ENCODE peak calls at places on chromosomes 7 and 10, in seven cellular contexts. One of them, this sample, is unnamed.

GRCh38 chr10:121935702-121936101 is 7.9 kb upstream of the ATE1 start:
- DNase-seq in stomach: peak
- DNase-seq in AG04449: no peak
- DNase-seq in GM06990: no peak
- DNase-seq in CD8-positive, alpha-beta T cell: no peak
- DNase-seq in osteoblast: no peak
- DNase-seq in colonic mucosa: peak
- DNase-seq in this sample: no peak

GRCh38 chr7:45626441-45627430 is 52.6 kb downstream of the ADCY1 start:
- DNase-seq in osteoblast: no peak
- DNase-seq in stomach: no peak
- DNase-seq in AG04449: no peak
- DNase-seq in colonic mucosa: no peak
- DNase-seq in GM06990: no peak
- DNase-seq in CD8-positive, alpha-beta T cell: no peak
- DNase-seq in this sample: no peak

GRCh38 chr7:131105294-131105802 is 222.3 kb upstream of the MKLN1 start:
- DNase-seq in colonic mucosa: no peak
- DNase-seq in stomach: no peak
- DNase-seq in GM06990: no peak
- DNase-seq in osteoblast: peak
- DNase-seq in AG04449: no peak
- DNase-seq in CD8-positive, alpha-beta T cell: no peak
- DNase-seq in this sample: no peak

GRCh38 chr10:92834331-92834730 is 14.0 kb upstream of the EXOC6 start:
- DNase-seq in colonic mucosa: no peak
- DNase-seq in GM06990: no peak
- DNase-seq in CD8-positive, alpha-beta T cell: no peak
- DNase-seq in osteoblast: no peak
- DNase-seq in AG04449: no peak
- DNase-seq in stomach: no peak
- DNase-seq in this sample: no peak

GRCh38 chr7:4500812-4501211 is 181.3 kb upstream of the FOXK1 start:
- DNase-seq in osteoblast: no peak
- DNase-seq in AG04449: no peak
- DNase-seq in GM06990: no peak
- DNase-seq in colonic mucosa: no peak
- DNase-seq in CD8-positive, alpha-beta T cell: no peak
- DNase-seq in stomach: no peak
- DNase-seq in this sample: no peak

GRCh38 chr7:105677803-105678583 is 96.7 kb upstream of the EFCAB10 start:
- DNase-seq in stomach: peak
- DNase-seq in CD8-positive, alpha-beta T cell: peak
- DNase-seq in colonic mucosa: peak
- DNase-seq in AG04449: no peak
- DNase-seq in osteoblast: no peak
- DNase-seq in GM06990: peak
- DNase-seq in this sample: no peak

GRCh38 chr7:92614586-92615237 is 24.5 kb upstream of the FAM133B start:
- DNase-seq in osteoblast: peak
- DNase-seq in GM06990: no peak
- DNase-seq in colonic mucosa: no peak
- DNase-seq in stomach: no peak
- DNase-seq in CD8-positive, alpha-beta T cell: no peak
- DNase-seq in AG04449: no peak
- DNase-seq in this sample: no peak

GRCh38 chr10:30349967-30350735 is 1.1 kb upstream of the MTPAP start:
- DNase-seq in colonic mucosa: no peak
- DNase-seq in stomach: no peak
- DNase-seq in AG04449: no peak
- DNase-seq in GM06990: no peak
- DNase-seq in CD8-positive, alpha-beta T cell: no peak
- DNase-seq in osteoblast: no peak
- DNase-seq in this sample: no peak

GRCh38 chr7:144780071-144780608 is 55.7 kb downstream of the TPK1 start:
- DNase-seq in AG04449: no peak
- DNase-seq in colonic mucosa: no peak
- DNase-seq in stomach: no peak
- DNase-seq in GM06990: no peak
- DNase-seq in osteoblast: no peak
- DNase-seq in CD8-positive, alpha-beta T cell: no peak
- DNase-seq in this sample: no peak

GRCh38 chr7:94591185-94591584 is 64.7 kb downstream of the SGCE start:
- DNase-seq in AG04449: no peak
- DNase-seq in CD8-positive, alpha-beta T cell: no peak
- DNase-seq in osteoblast: no peak
- DNase-seq in stomach: no peak
- DNase-seq in GM06990: no peak
- DNase-seq in colonic mucosa: no peak
- DNase-seq in this sample: no peak

GRCh38 chr10:78524342-78524741 is 490.7 kb downstream of the RPS24 start:
- DNase-seq in GM06990: no peak
- DNase-seq in osteoblast: no peak
- DNase-seq in stomach: no peak
- DNase-seq in AG04449: no peak
- DNase-seq in CD8-positive, alpha-beta T cell: no peak
- DNase-seq in colonic mucosa: no peak
- DNase-seq in this sample: no peak

GRCh38 chr10:81108516-81109199 is 571.0 kb downstream of the SH2D4B start:
- DNase-seq in CD8-positive, alpha-beta T cell: no peak
- DNase-seq in GM06990: peak
- DNase-seq in colonic mucosa: peak
- DNase-seq in AG04449: no peak
- DNase-seq in osteoblast: no peak
- DNase-seq in stomach: no peak
- DNase-seq in this sample: no peak

GRCh38 chr10:24541239-24541753 is 182.4 kb downstream of the ARHGAP21 start:
- DNase-seq in colonic mucosa: no peak
- DNase-seq in GM06990: no peak
- DNase-seq in CD8-positive, alpha-beta T cell: no peak
- DNase-seq in AG04449: no peak
- DNase-seq in osteoblast: no peak
- DNase-seq in stomach: peak
- DNase-seq in this sample: no peak

GRCh38 chr7:30977896-30978564 is 14.3 kb downstream of the GHRHR start:
- DNase-seq in AG04449: no peak
- DNase-seq in osteoblast: no peak
- DNase-seq in GM06990: no peak
- DNase-seq in colonic mucosa: peak
- DNase-seq in stomach: peak
- DNase-seq in CD8-positive, alpha-beta T cell: no peak
- DNase-seq in this sample: peak

GRCh38 chr10:117782276-117782675 is 239.7 kb downstream of the EMX2 start:
- DNase-seq in colonic mucosa: no peak
- DNase-seq in osteoblast: no peak
- DNase-seq in AG04449: no peak
- DNase-seq in CD8-positive, alpha-beta T cell: no peak
- DNase-seq in GM06990: no peak
- DNase-seq in stomach: no peak
- DNase-seq in this sample: no peak

GRCh38 chr10:48266528-48266927 is 8.0 kb downstream of the FRMPD2 start:
- DNase-seq in CD8-positive, alpha-beta T cell: no peak
- DNase-seq in GM06990: no peak
- DNase-seq in AG04449: no peak
- DNase-seq in colonic mucosa: no peak
- DNase-seq in stomach: no peak
- DNase-seq in osteoblast: no peak
- DNase-seq in this sample: no peak

GRCh38 chr10:115005771-115006170 is 67.8 kb downstream of the TRUB1 start:
- DNase-seq in stomach: no peak
- DNase-seq in GM06990: no peak
- DNase-seq in AG04449: no peak
- DNase-seq in colonic mucosa: no peak
- DNase-seq in osteoblast: no peak
- DNase-seq in CD8-positive, alpha-beta T cell: no peak
- DNase-seq in this sample: no peak

GRCh38 chr10:58796834-58797233 is 284.2 kb downstream of the BICC1 start:
- DNase-seq in CD8-positive, alpha-beta T cell: no peak
- DNase-seq in GM06990: no peak
- DNase-seq in stomach: no peak
- DNase-seq in AG04449: no peak
- DNase-seq in colonic mucosa: no peak
- DNase-seq in osteoblast: no peak
- DNase-seq in this sample: no peak

GRCh38 chr7:17854297-17855047 is 85.8 kb downstream of the SNX13 start:
- DNase-seq in CD8-positive, alpha-beta T cell: no peak
- DNase-seq in AG04449: no peak
- DNase-seq in stomach: no peak
- DNase-seq in GM06990: no peak
- DNase-seq in osteoblast: no peak
- DNase-seq in colonic mucosa: no peak
- DNase-seq in this sample: no peak

GRCh38 chr7:108157606-108158330 is 27.6 kb upstream of the LAMB4 start:
- DNase-seq in stomach: no peak
- DNase-seq in CD8-positive, alpha-beta T cell: no peak
- DNase-seq in GM06990: no peak
- DNase-seq in AG04449: no peak
- DNase-seq in colonic mucosa: no peak
- DNase-seq in osteoblast: no peak
- DNase-seq in this sample: no peak

GRCh38 chr10:46547331-46547880 is 9.1 kb downstream of the GPRIN2 start:
- DNase-seq in colonic mucosa: peak
- DNase-seq in AG04449: no peak
- DNase-seq in osteoblast: peak
- DNase-seq in CD8-positive, alpha-beta T cell: no peak
- DNase-seq in stomach: no peak
- DNase-seq in GM06990: no peak
- DNase-seq in this sample: peak

GRCh38 chr7:126689037-126689436 is 563.7 kb downstream of the GRM8 start:
- DNase-seq in AG04449: peak
- DNase-seq in osteoblast: no peak
- DNase-seq in GM06990: no peak
- DNase-seq in CD8-positive, alpha-beta T cell: no peak
- DNase-seq in colonic mucosa: no peak
- DNase-seq in stomach: no peak
- DNase-seq in this sample: no peak

GRCh38 chr10:34145751-34146150 is 669.3 kb downstream of the PARD3 start:
- DNase-seq in AG04449: no peak
- DNase-seq in GM06990: no peak
- DNase-seq in colonic mucosa: no peak
- DNase-seq in osteoblast: no peak
- DNase-seq in CD8-positive, alpha-beta T cell: no peak
- DNase-seq in stomach: no peak
- DNase-seq in this sample: no peak

GRCh38 chr7:23852988-23853387 is 143.0 kb downstream of the STK31 start:
- DNase-seq in CD8-positive, alpha-beta T cell: no peak
- DNase-seq in stomach: no peak
- DNase-seq in AG04449: no peak
- DNase-seq in colonic mucosa: no peak
- DNase-seq in osteoblast: no peak
- DNase-seq in GM06990: no peak
- DNase-seq in this sample: no peak

DNA sequence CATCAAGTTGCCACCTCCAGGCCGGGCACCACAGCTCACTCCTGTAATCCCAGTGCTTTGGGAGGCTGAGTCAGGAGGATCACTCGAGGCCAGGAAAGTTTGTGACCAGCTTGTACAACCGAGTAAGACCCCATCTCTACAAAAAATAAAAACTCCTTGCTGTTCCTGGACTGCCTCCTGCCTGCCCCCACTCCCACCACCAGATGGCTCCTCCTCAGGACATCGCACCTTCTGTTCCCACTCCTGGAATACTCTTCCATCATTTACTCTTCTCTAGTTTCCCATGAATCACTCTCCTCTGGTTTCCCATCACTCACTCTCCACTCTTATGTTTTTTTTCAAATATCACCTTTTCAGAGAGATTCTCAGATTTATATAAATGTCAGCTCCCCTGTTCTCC is 540.7 kb downstream of the CALN1 start:
- DNase-seq in stomach: no peak
- DNase-seq in osteoblast: no peak
- DNase-seq in GM06990: no peak
- DNase-seq in AG04449: no peak
- DNase-seq in CD8-positive, alpha-beta T cell: no peak
- DNase-seq in colonic mucosa: no peak
- DNase-seq in this sample: no peak
- TF ChIP-seq CTCF in stomach: no peak
- TF ChIP-seq CTCF in osteoblast: no peak
- TF ChIP-seq CTCF in GM06990: peak
- TF ChIP-seq CTCF in AG04449: no peak
- TF ChIP-seq CTCF in CD8-positive, alpha-beta T cell: no peak
- TF ChIP-seq CTCF in colonic mucosa: no peak
- TF ChIP-seq CTCF in this sample: no peak

DNA sequence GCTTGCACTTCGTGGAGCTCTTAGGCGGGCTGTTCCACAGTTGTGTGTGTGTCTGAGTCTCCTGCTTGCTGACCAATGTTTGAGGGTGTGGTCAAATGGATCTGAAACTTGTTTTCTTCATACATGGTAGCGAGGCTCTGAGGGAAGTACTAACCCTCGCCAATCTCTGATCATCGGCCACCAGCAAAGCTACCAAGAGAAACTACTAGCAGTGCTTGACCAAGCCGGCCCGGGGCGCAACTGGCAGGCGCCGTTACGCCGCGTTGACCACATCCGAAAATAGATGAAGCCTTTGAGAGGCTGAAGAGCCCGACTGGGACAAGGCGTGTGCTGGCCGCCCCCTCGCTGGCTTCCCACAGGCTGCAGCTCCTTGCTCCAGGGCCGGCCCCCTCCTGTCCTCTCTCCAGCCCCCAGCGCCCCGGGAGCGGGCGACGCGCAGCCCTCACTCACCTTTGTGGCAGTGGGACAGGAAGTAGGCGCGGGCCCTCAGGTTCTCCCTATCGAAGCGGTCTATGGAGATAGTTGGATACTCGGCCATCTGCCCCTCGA is 370 bp downstream of the DCLRE1C start:
- DNase-seq in colonic mucosa: peak
- DNase-seq in CD8-positive, alpha-beta T cell: no peak
- DNase-seq in stomach: peak
- DNase-seq in osteoblast: peak
- DNase-seq in AG04449: no peak
- DNase-seq in GM06990: peak
- DNase-seq in this sample: no peak
- TF ChIP-seq CTCF in colonic mucosa: no peak
- TF ChIP-seq CTCF in CD8-positive, alpha-beta T cell: no peak
- TF ChIP-seq CTCF in stomach: no peak
- TF ChIP-seq CTCF in osteoblast: no peak
- TF ChIP-seq CTCF in AG04449: peak
- TF ChIP-seq CTCF in GM06990: no peak
- TF ChIP-seq CTCF in this sample: no peak

DNA sequence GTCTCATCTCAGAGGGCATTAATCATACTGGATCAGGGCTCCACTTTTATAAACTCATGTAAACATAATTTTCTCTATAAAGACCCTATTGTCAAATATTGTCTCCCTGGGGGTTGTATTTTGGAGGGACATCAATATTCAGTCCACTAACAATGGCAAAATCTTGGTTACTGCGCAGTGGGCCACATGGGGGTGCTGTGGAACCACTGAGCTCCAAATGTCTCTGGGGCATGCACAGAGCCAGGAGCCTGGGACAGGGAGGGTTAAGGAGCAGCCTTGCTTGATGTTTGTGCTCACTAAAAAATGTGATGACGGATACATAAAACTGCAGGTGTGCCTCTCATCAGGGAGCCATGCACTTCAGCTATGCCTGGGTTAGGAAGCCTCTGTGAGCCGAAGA is 62.1 kb upstream of the PRSS58 start:
- DNase-seq in AG04449: no peak
- DNase-seq in GM06990: no peak
- DNase-seq in stomach: no peak
- DNase-seq in osteoblast: peak
- DNase-seq in colonic mucosa: no peak
- DNase-seq in CD8-positive, alpha-beta T cell: peak
- DNase-seq in this sample: no peak
- TF ChIP-seq CTCF in AG04449: peak
- TF ChIP-seq CTCF in GM06990: peak
- TF ChIP-seq CTCF in stomach: no peak
- TF ChIP-seq CTCF in osteoblast: peak
- TF ChIP-seq CTCF in colonic mucosa: no peak
- TF ChIP-seq CTCF in CD8-positive, alpha-beta T cell: peak
- TF ChIP-seq CTCF in this sample: no peak

GRCh38 chr10:95289003-95289920 is 1.5 kb downstream of the PDLIM1 start:
- DNase-seq in colonic mucosa: peak
- DNase-seq in CD8-positive, alpha-beta T cell: no peak
- DNase-seq in GM06990: no peak
- DNase-seq in AG04449: no peak
- DNase-seq in stomach: no peak
- DNase-seq in osteoblast: peak
- DNase-seq in this sample: no peak
- TF ChIP-seq CTCF in colonic mucosa: peak
- TF ChIP-seq CTCF in CD8-positive, alpha-beta T cell: no peak
- TF ChIP-seq CTCF in GM06990: peak
- TF ChIP-seq CTCF in AG04449: no peak
- TF ChIP-seq CTCF in stomach: no peak
- TF ChIP-seq CTCF in osteoblast: peak
- TF ChIP-seq CTCF in this sample: no peak